ENCODE peak calls at places on chromosomes 7 and 10, in four cellular contexts. A is stimulated activated CD8-positive, alpha-beta memory T cell treated with anti-CD3 and anti-CD28 coated beads, Interleukin-4, amount 100 ng/mL, for 1 hour; I is cardiac fibroblast; Q is NCI-H460. C is an unnamed sample.

GRCh38 chr10:58384095-58384494 is 1.1 kb upstream of the TFAM start:
- DNase-seq in A (no peak), I (peak), Q (no peak), C (no peak)

GRCh38 chr10:13684252-13684791 is 97.6 kb downstream of the PRPF18 start:
- DNase-seq in A (no peak), I (peak), Q (no peak), C (no peak)

GRCh38 chr10:104032144-104032775 is 53.4 kb downstream of the COL17A1 start:
- DNase-seq in A (no peak), I (no peak), Q (no peak), C (no peak)

GRCh38 chr7:155166673-155167370 is 96.7 kb downstream of the HTR5A start:
- DNase-seq in A (no peak), I (peak), Q (peak), C (no peak)

GRCh38 chr10:74109452-74109851 is 41.2 kb downstream of the AP3M1 start:
- DNase-seq in A (no peak), I (no peak), Q (no peak), C (no peak)

GRCh38 chr10:16853201-16853600 is 36.0 kb upstream of the RSU1 start:
- DNase-seq in A (no peak), I (peak), Q (peak), C (no peak)

GRCh38 chr10:85259908-85260307 is 931.5 kb downstream of the CCSER2 start:
- DNase-seq in A (no peak), I (no peak), Q (no peak), C (no peak)

GRCh38 chr10:116848032-116848911 is 1.0 kb upstream of the ENO4 start:
- DNase-seq in A (no peak), I (no peak), Q (no peak), C (no peak)

GRCh38 chr10:78584666-78585065 is 484.1 kb upstream of the ZMIZ1 start:
- DNase-seq in A (no peak), I (no peak), Q (no peak), C (no peak)

GRCh38 chr7:15219758-15220157 is 317.2 kb upstream of the DGKB start:
- DNase-seq in A (no peak), I (no peak), Q (no peak), C (no peak)

GRCh38 chr7:129311429-129311828 is 86.6 kb downstream of the AHCYL2 start:
- DNase-seq in A (no peak), I (no peak), Q (no peak), C (no peak)

GRCh38 chr7:140404565-140405080 is 765 bp downstream of the RAB19 start:
- DNase-seq in A (no peak), I (no peak), Q (no peak), C (no peak)

GRCh38 chr10:72162978-72163377 is 52.8 kb upstream of the ANAPC16 start:
- DNase-seq in A (no peak), I (peak), Q (no peak), C (no peak)

GRCh38 chr7:98282727-98283126 is 1.2 kb downstream of the BRI3 start:
- DNase-seq in A (no peak), I (no peak), Q (no peak), C (no peak)

GRCh38 chr7:156989766-156990535 is 20.5 kb downstream of the MNX1 start:
- DNase-seq in A (no peak), I (no peak), Q (no peak), C (no peak)

GRCh38 chr7:24797270-24797669 is 40.0 kb upstream of the GSDME start:
- DNase-seq in A (no peak), I (no peak), Q (no peak), C (no peak)

GRCh38 chr7:41709621-41710020 is 6.7 kb upstream of the INHBA start:
- DNase-seq in A (no peak), I (peak), Q (no peak), C (no peak)

GRCh38 chr10:4725917-4726606 is 99.9 kb upstream of the AKR1E2 start:
- DNase-seq in A (no peak), I (peak), Q (peak), C (no peak)

GRCh38 chr7:35384761-35385700 is 131.1 kb upstream of the TBX20 start:
- DNase-seq in A (no peak), I (peak), Q (no peak), C (no peak)

GRCh38 chr10:6232846-6233724 is 30.4 kb downstream of the PFKFB3 start:
- DNase-seq in A (no peak), I (no peak), Q (no peak), C (no peak)

GRCh38 chr10:121654021-121654545 is 55.8 kb upstream of the FGFR2 start:
- DNase-seq in A (no peak), I (no peak), Q (no peak), C (no peak)

GRCh38 chr10:87952612-87953011 is 89.2 kb downstream of the PTEN start:
- DNase-seq in A (no peak), I (no peak), Q (no peak), C (no peak)

GRCh38 chr7:53811555-53812079 is 730.6 kb upstream of the VSTM2A start:
- DNase-seq in A (no peak), I (no peak), Q (no peak), C (no peak)

GRCh38 chr10:99527526-99528255 is 5.1 kb upstream of the NKX2-3 start:
- DNase-seq in A (no peak), I (no peak), Q (no peak), C (no peak)

GRCh38 chr7:64871761-64872160 is 31.3 kb upstream of the ZNF273 start:
- DNase-seq in A (no peak), I (no peak), Q (no peak), C (no peak)

GRCh38 chr7:27553288-27553687 is 109.4 kb downstream of the HIBADH start:
- DNase-seq in A (no peak), I (no peak), Q (no peak), C (no peak)

GRCh38 chr7:158070222-158070920 is 517.3 kb downstream of the PTPRN2 start:
- DNase-seq in A (no peak), I (no peak), Q (no peak), C (no peak)

GRCh38 chr7:148753224-148753623 is 54.5 kb downstream of the CUL1 start:
- DNase-seq in A (no peak), I (peak), Q (no peak), C (no peak)

GRCh38 chr10:1712314-1712713 is 25.0 kb downstream of the ADARB2 start:
- DNase-seq in A (no peak), I (no peak), Q (no peak), C (no peak)

GRCh38 chr10:3791974-3792633 is 7.1 kb upstream of the KLF6 start:
- DNase-seq in A (no peak), I (no peak), Q (no peak), C (no peak)

GRCh38 chr7:32161708-32162107 is 91.5 kb upstream of the PDE1C start:
- DNase-seq in A (no peak), I (peak), Q (no peak), C (no peak)

GRCh38 chr7:1959305-1959704 is 273.4 kb downstream of the MAD1L1 start:
- DNase-seq in A (no peak), I (no peak), Q (no peak), C (no peak)

GRCh38 chr10:34584164-34584563 is 230.9 kb downstream of the PARD3 start:
- DNase-seq in A (no peak), I (peak), Q (no peak), C (no peak)

GRCh38 chr10:59362991-59363390 is 642 bp upstream of the FAM13C start:
- DNase-seq in A (no peak), I (peak), Q (peak), C (peak)

GRCh38 chr10:74770400-74770799 is 56.0 kb upstream of the KAT6B start:
- DNase-seq in A (no peak), I (no peak), Q (no peak), C (no peak)

GRCh38 chr7:375491-375821 is 85.5 kb downstream of the FOXL3 start:
- DNase-seq in A (no peak), I (no peak), Q (no peak), C (no peak)

GRCh38 chr7:27046854-27047549 is 48.8 kb downstream of the HOXA1 start:
- DNase-seq in A (no peak), I (peak), Q (peak), C (no peak)

GRCh38 chr7:36275735-36276284 is 113.9 kb upstream of the ANLN start:
- DNase-seq in A (no peak), I (no peak), Q (no peak), C (no peak)

C was measured in caudate nucleus.